ENCODE peak calls at places on chromosome 13, in seven cellular contexts. I, A, G, F, S, L and V are unnamed samples.

GRCh38 chr13:32454886-32455593 is 27.1 kb upstream of the N4BP2L1 start:
- DNase-seq in F (no peak), S (no peak), A (no peak), L (no peak), G (no peak), I (no peak), V (no peak)

GRCh38 chr13:77300176-77301141 is 26.4 kb downstream of the MYCBP2 start:
- DNase-seq in F (no peak), A (peak), L (peak), S (no peak), I (no peak), G (no peak), V (no peak)

GRCh38 chr13:49840266-49840665 is 47.8 kb upstream of the KPNA3 start:
- DNase-seq in I (no peak), A (no peak), F (no peak), G (no peak), S (peak), L (no peak), V (peak)

GRCh38 chr13:76667551-76667950 is 218.7 kb downstream of the KCTD12 start:
- DNase-seq in L (peak), A (no peak), I (no peak), G (no peak), F (no peak), S (no peak), V (no peak)

GRCh38 chr13:99083976-99084375 is 106.1 kb upstream of the DOCK9 start:
- DNase-seq in G (no peak), S (no peak), F (no peak), L (no peak), I (no peak), A (peak), V (no peak)

GRCh38 chr13:48749699-48750473 is 96.2 kb downstream of the CYSLTR2 start:
- DNase-seq in A (peak), F (peak), S (peak), G (peak), L (peak), I (peak), V (no peak)

GRCh38 chr13:51240178-51240577 is 18.0 kb downstream of the FAM124A start:
- DNase-seq in I (no peak), G (no peak), A (no peak), F (no peak), L (no peak), S (no peak), V (no peak)

GRCh38 chr13:20231839-20232555 is at the start of gene GJB6:
- DNase-seq in G (no peak), S (peak), F (no peak), A (peak), L (no peak), I (peak), V (peak)

GRCh38 chr13:101942535-101943157 is 459.2 kb downstream of the FGF14 start:
- DNase-seq in G (no peak), S (no peak), A (no peak), L (no peak), F (no peak), I (no peak), V (no peak)

GRCh38 chr13:35630551-35631275 is 154.2 kb upstream of the MAB21L1 start:
- DNase-seq in G (no peak), L (peak), I (peak), S (peak), A (peak), F (no peak), V (peak)

GRCh38 chr13:35957174-35957867 is 173.9 kb downstream of the DCLK1 start:
- DNase-seq in I (no peak), L (peak), G (no peak), A (no peak), S (no peak), F (no peak), V (no peak)